ENCODE peak calls at places on chromosomes 11 and 22, in four cellular contexts. A is tibial nerve, O is cardiac muscle cell, M is stomach. K is an unnamed sample. For H3K36me3 and H3K4me1, the result is how much of the 10 kb centered on the place peaks cover.

GRCh38 chr22:50530280-50530856 is 556 bp upstream of the TYMP start:
- DNase-seq in O (no peak), M (peak), A (peak), K (peak)

GRCh38 chr11:62435741-62436485 is 17.1 kb downstream of the SCGB1A1 start:
- DNase-seq in A (no peak), O (no peak), M (no peak), K (no peak)

GRCh38 chr11:134921938-134922337 is 509.9 kb upstream of the B3GAT1 start:
- DNase-seq in O (no peak), A (no peak), M (no peak), K (no peak)

GRCh38 chr11:76334826-76335389 is 46.0 kb downstream of the THAP12 start:
- DNase-seq in M (no peak), A (no peak), O (no peak), K (no peak)

GRCh38 chr22:49230194-49230577 is 597.5 kb downstream of the BRD1 start:
- DNase-seq in A (no peak), O (peak), M (no peak), K (no peak)

GRCh38 chr22:27850000-27850465 is 48.5 kb upstream of the MN1 start:
- DNase-seq in M (peak), A (peak), O (no peak), K (no peak)

GRCh38 chr11:130180491-130180890 is 20.9 kb downstream of the ST14 start:
- DNase-seq in A (no peak), M (no peak), O (no peak), K (no peak)

GRCh38 chr11:8638300-8638699 is 44.2 kb downstream of the TRIM66 start:
- DNase-seq in M (no peak), O (no peak), A (no peak), K (no peak)

GRCh38 chr11:65655570-65656332 is 7.0 kb downstream of the RELA start:
- DNase-seq in A (no peak), O (no peak), M (no peak), K (peak)

GRCh38 chr11:69314555-69314954 is 20.6 kb downstream of the MYEOV start:
- DNase-seq in M (no peak), A (no peak), O (no peak), K (no peak)

GRCh38 chr11:629237-629583 is 2.2 kb upstream of the SCT start:
- DNase-seq in M (no peak), O (peak), A (no peak), K (no peak)

GRCh38 chr11:11344045-11344444 is 9.0 kb downstream of the CSNK2A3 start:
- DNase-seq in O (no peak), M (no peak), A (no peak), K (no peak)

GRCh38 chr11:13013054-13013488 is 4.0 kb downstream of the RASSF10 start:
- DNase-seq in O (peak), M (no peak), A (no peak), K (no peak)

GRCh38 chr11:726278-726915 is 20.4 kb downstream of the EPS8L2 start:
- DNase-seq in M (peak), O (peak), A (no peak), K (peak)

GRCh38 chr22:29266564-29267461 is 968 bp downstream of the RHBDD3 start:
- DNase-seq in M (no peak), A (no peak), O (peak), K (no peak)
- H3K36me3 ChIP-seq in M (under half), A (under half), O (under half), K (under half)

DNA sequence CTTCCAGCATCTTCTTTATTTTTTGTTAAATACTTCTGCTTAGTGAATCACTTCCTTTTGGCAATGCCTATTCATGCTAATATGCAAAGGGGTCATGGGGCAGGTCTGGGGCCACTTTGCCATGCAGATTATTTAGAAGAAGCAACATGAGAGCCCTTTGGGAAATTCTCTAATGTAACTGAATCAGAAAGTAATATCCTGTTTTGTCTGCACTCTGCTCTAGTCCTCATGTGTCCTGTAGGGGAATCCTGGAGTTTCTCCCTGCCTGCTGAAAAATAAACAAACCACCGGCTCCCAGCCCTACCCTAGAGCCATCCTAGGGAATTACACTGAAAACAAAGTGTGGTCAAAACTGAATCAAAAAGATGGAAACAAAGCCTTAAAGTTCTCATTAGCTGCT is 176.4 kb upstream of the POU2AF2 start:
- DNase-seq in M (no peak), A (no peak), O (no peak), K (no peak)
- TF ChIP-seq CTCF in M (no peak), A (no peak), O (peak), K (no peak)

GRCh38 chr11:119179983-119180382 is 5.3 kb upstream of the NHERF4 start:
- DNase-seq in O (no peak), A (no peak), M (no peak), K (no peak)

GRCh38 chr11:119180729-119181676 is 4.3 kb upstream of the NHERF4 start:
- DNase-seq in O (no peak), M (no peak), A (no peak), K (no peak)

GRCh38 chr11:119179342-119179741 is 5.9 kb upstream of the NHERF4 start:
- DNase-seq in O (no peak), M (no peak), A (no peak), K (no peak)

GRCh38 chr11:119178166-119178680 is 7.1 kb upstream of the NHERF4 start:
- DNase-seq in M (no peak), A (no peak), O (no peak), K (no peak)

GRCh38 chr11:119181677-119182412 is 3.4 kb upstream of the NHERF4 start:
- DNase-seq in M (no peak), A (no peak), O (no peak), K (no peak)
- H3K4me1 ChIP-seq in M (under half), A (under half), O (under half), K (under half)

DNA sequence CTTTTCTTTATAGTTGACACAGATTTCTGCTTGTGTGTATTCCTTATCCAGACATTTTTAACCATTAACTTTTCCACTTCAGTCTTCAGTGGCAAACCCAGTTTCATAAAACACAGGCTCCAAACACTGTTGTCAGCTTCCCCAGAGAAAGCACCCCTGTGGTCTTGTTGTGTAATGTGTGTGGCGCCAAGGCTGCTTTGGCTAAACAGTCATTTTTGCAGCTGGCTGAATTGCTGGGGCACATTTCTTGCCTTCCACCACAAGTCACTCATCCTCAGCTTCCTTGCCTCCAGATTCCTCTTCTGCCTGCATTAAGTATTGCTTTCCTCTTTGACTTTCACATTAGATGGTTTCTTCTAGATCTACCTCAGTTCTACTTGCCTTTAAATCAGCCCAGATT is 40.5 kb downstream of the ARHGAP1 start:
- DNase-seq in O (no peak), A (peak), M (no peak), K (no peak)
- H3K36me3 ChIP-seq in O (under half), A (half or more), M (half or more), K (under half)

K was measured in mucosa of descending colon.